ENCODE peak calls at places on chromosome 7, in eight cellular contexts. One of them, this sample, is unnamed.

GRCh38 chr7:10956528-10956927 is 17.1 kb upstream of the PHF14 start:
- DNase-seq in CD8-positive, alpha-beta T cell: no peak
- DNase-seq in tibial artery: no peak
- DNase-seq in thyroid gland: no peak
- DNase-seq in fibroblast of mammary gland: no peak
- DNase-seq in prostate gland: no peak
- DNase-seq in esophagus muscularis mucosa: no peak
- DNase-seq in astrocyte of the spinal cord: no peak
- DNase-seq in this sample: no peak

GRCh38 chr7:138979226-138979979 is 1.8 kb downstream of the KIAA1549 start:
- DNase-seq in prostate gland: no peak
- DNase-seq in tibial artery: no peak
- DNase-seq in fibroblast of mammary gland: no peak
- DNase-seq in astrocyte of the spinal cord: no peak
- DNase-seq in CD8-positive, alpha-beta T cell: no peak
- DNase-seq in thyroid gland: no peak
- DNase-seq in esophagus muscularis mucosa: no peak
- DNase-seq in this sample: no peak

GRCh38 chr7:27183682-27184341 is 1.2 kb downstream of the HOXA11 start:
- DNase-seq in CD8-positive, alpha-beta T cell: no peak
- DNase-seq in astrocyte of the spinal cord: no peak
- DNase-seq in esophagus muscularis mucosa: no peak
- DNase-seq in tibial artery: peak
- DNase-seq in prostate gland: no peak
- DNase-seq in thyroid gland: no peak
- DNase-seq in fibroblast of mammary gland: peak
- DNase-seq in this sample: no peak

GRCh38 chr7:81833401-81833800 is 63.6 kb upstream of the HGF start:
- DNase-seq in fibroblast of mammary gland: peak
- DNase-seq in prostate gland: no peak
- DNase-seq in CD8-positive, alpha-beta T cell: no peak
- DNase-seq in tibial artery: no peak
- DNase-seq in esophagus muscularis mucosa: no peak
- DNase-seq in thyroid gland: no peak
- DNase-seq in astrocyte of the spinal cord: peak
- DNase-seq in this sample: no peak

GRCh38 chr7:114759347-114760062 is 162.4 kb upstream of the MDFIC start:
- DNase-seq in thyroid gland: no peak
- DNase-seq in fibroblast of mammary gland: peak
- DNase-seq in tibial artery: no peak
- DNase-seq in esophagus muscularis mucosa: no peak
- DNase-seq in astrocyte of the spinal cord: peak
- DNase-seq in prostate gland: peak
- DNase-seq in CD8-positive, alpha-beta T cell: no peak
- DNase-seq in this sample: no peak

GRCh38 chr7:39949980-39950472 is at the start of gene CDK13:
- DNase-seq in astrocyte of the spinal cord: peak
- DNase-seq in prostate gland: peak
- DNase-seq in thyroid gland: peak
- DNase-seq in CD8-positive, alpha-beta T cell: peak
- DNase-seq in fibroblast of mammary gland: peak
- DNase-seq in esophagus muscularis mucosa: peak
- DNase-seq in tibial artery: peak
- DNase-seq in this sample: peak

GRCh38 chr7:42986213-42986612 is 54.0 kb downstream of the MRPL32 start:
- DNase-seq in prostate gland: no peak
- DNase-seq in esophagus muscularis mucosa: peak
- DNase-seq in fibroblast of mammary gland: no peak
- DNase-seq in tibial artery: no peak
- DNase-seq in thyroid gland: no peak
- DNase-seq in CD8-positive, alpha-beta T cell: no peak
- DNase-seq in astrocyte of the spinal cord: no peak
- DNase-seq in this sample: no peak

GRCh38 chr7:113232885-113233284 is 114.5 kb upstream of the SMIM30 start:
- DNase-seq in thyroid gland: no peak
- DNase-seq in astrocyte of the spinal cord: no peak
- DNase-seq in tibial artery: no peak
- DNase-seq in CD8-positive, alpha-beta T cell: no peak
- DNase-seq in esophagus muscularis mucosa: no peak
- DNase-seq in fibroblast of mammary gland: no peak
- DNase-seq in prostate gland: no peak
- DNase-seq in this sample: no peak

GRCh38 chr7:72446566-72447462 is 34.7 kb upstream of the CALN1 start:
- DNase-seq in tibial artery: no peak
- DNase-seq in prostate gland: no peak
- DNase-seq in fibroblast of mammary gland: no peak
- DNase-seq in esophagus muscularis mucosa: no peak
- DNase-seq in thyroid gland: no peak
- DNase-seq in CD8-positive, alpha-beta T cell: no peak
- DNase-seq in astrocyte of the spinal cord: no peak
- DNase-seq in this sample: no peak

GRCh38 chr7:72444023-72444776 is 32.1 kb upstream of the CALN1 start:
- DNase-seq in thyroid gland: no peak
- DNase-seq in tibial artery: no peak
- DNase-seq in astrocyte of the spinal cord: no peak
- DNase-seq in CD8-positive, alpha-beta T cell: no peak
- DNase-seq in fibroblast of mammary gland: no peak
- DNase-seq in esophagus muscularis mucosa: no peak
- DNase-seq in prostate gland: peak
- DNase-seq in this sample: no peak

GRCh38 chr7:72445580-72445979 is 33.4 kb upstream of the CALN1 start:
- DNase-seq in tibial artery: no peak
- DNase-seq in astrocyte of the spinal cord: no peak
- DNase-seq in esophagus muscularis mucosa: no peak
- DNase-seq in thyroid gland: no peak
- DNase-seq in fibroblast of mammary gland: no peak
- DNase-seq in CD8-positive, alpha-beta T cell: no peak
- DNase-seq in prostate gland: no peak
- DNase-seq in this sample: no peak

GRCh38 chr7:72446131-72446530 is 34.0 kb upstream of the CALN1 start:
- DNase-seq in prostate gland: no peak
- DNase-seq in tibial artery: no peak
- DNase-seq in astrocyte of the spinal cord: no peak
- DNase-seq in esophagus muscularis mucosa: no peak
- DNase-seq in thyroid gland: no peak
- DNase-seq in fibroblast of mammary gland: no peak
- DNase-seq in CD8-positive, alpha-beta T cell: no peak
- DNase-seq in this sample: no peak

GRCh38 chr7:72445075-72445474 is 32.9 kb upstream of the CALN1 start:
- DNase-seq in fibroblast of mammary gland: no peak
- DNase-seq in esophagus muscularis mucosa: no peak
- DNase-seq in thyroid gland: no peak
- DNase-seq in CD8-positive, alpha-beta T cell: no peak
- DNase-seq in tibial artery: no peak
- DNase-seq in astrocyte of the spinal cord: no peak
- DNase-seq in prostate gland: no peak
- DNase-seq in this sample: no peak
- H3K4me3 ChIP-seq in fibroblast of mammary gland: no peak
- H3K4me3 ChIP-seq in esophagus muscularis mucosa: no peak
- H3K4me3 ChIP-seq in thyroid gland: no peak
- H3K4me3 ChIP-seq in CD8-positive, alpha-beta T cell: no peak
- H3K4me3 ChIP-seq in tibial artery: no peak
- H3K4me3 ChIP-seq in astrocyte of the spinal cord: no peak
- H3K4me3 ChIP-seq in prostate gland: no peak
- H3K4me3 ChIP-seq in this sample: no peak

GRCh38 chr7:23469150-23469960 is 936 bp downstream of the IGF2BP3 start:
- DNase-seq in astrocyte of the spinal cord: no peak
- DNase-seq in prostate gland: no peak
- DNase-seq in fibroblast of mammary gland: no peak
- DNase-seq in tibial artery: no peak
- DNase-seq in thyroid gland: no peak
- DNase-seq in esophagus muscularis mucosa: peak
- DNase-seq in CD8-positive, alpha-beta T cell: peak
- DNase-seq in this sample: no peak
- H3K4me3 ChIP-seq in astrocyte of the spinal cord: peak
- H3K4me3 ChIP-seq in prostate gland: no peak
- H3K4me3 ChIP-seq in fibroblast of mammary gland: peak
- H3K4me3 ChIP-seq in tibial artery: peak
- H3K4me3 ChIP-seq in thyroid gland: peak
- H3K4me3 ChIP-seq in esophagus muscularis mucosa: peak
- H3K4me3 ChIP-seq in CD8-positive, alpha-beta T cell: peak
- H3K4me3 ChIP-seq in this sample: peak

DNA sequence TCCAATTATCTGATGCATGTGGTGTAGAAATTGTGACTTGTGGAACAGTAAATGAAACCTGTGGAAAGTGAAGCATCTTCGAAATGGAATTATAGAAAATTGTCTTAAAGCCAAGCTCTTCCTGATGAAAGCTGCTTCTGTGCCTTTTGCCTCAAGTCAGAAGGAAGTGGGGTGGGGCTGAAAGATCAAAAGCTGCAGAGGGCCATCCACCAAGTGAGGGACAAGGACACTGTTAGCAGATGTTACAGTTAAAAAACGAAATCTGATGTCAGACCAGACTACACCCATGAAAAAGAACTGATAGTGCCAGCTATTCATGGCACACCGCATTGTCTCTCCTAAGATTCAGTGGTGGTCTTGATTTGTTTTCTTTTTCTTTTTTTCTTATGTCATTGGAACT is 23.8 kb upstream of the WASL start:
- DNase-seq in tibial artery: no peak
- DNase-seq in prostate gland: no peak
- DNase-seq in thyroid gland: no peak
- DNase-seq in fibroblast of mammary gland: no peak
- DNase-seq in esophagus muscularis mucosa: no peak
- DNase-seq in astrocyte of the spinal cord: no peak
- DNase-seq in CD8-positive, alpha-beta T cell: no peak
- DNase-seq in this sample: no peak
- H3K4me3 ChIP-seq in tibial artery: no peak
- H3K4me3 ChIP-seq in prostate gland: no peak
- H3K4me3 ChIP-seq in thyroid gland: no peak
- H3K4me3 ChIP-seq in fibroblast of mammary gland: no peak
- H3K4me3 ChIP-seq in esophagus muscularis mucosa: no peak
- H3K4me3 ChIP-seq in astrocyte of the spinal cord: no peak
- H3K4me3 ChIP-seq in CD8-positive, alpha-beta T cell: no peak
- H3K4me3 ChIP-seq in this sample: no peak

DNA sequence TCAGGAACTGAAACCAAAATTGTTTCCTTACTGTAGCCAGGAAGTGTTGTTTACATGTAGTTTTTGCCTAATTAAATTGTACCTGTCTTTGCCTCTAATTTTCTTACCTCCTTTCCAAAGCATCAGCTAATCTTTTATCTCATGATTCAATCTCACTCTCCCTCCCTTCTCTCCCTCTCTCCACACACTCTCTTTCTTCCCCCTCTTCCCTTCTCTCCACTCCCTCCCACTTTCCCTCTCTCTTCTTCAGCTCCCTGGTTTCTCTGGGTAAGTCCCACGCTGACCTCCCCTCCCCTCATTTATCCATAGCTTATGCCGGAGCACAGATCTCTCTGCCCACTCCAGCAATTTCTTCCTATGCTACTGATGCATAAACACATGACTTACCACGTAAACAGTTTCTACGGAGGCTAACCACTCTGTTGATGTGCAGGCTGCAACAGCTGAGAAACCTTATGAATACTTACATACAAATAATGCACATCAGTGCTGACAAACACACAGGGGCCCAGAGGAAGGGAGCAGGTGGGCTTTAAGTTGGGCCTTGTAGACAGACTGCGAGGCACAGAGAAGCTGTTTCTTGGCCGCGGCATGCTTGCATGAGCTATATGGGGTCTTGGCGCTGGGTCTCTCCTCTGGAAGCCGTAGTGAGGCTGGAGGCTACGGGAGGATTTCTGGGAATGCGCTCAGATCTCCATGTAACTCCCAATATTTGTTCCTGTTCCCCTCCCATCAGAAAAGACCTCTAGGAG is 174.4 kb upstream of the PLXNA4 start:
- DNase-seq in prostate gland: no peak
- DNase-seq in thyroid gland: no peak
- DNase-seq in CD8-positive, alpha-beta T cell: no peak
- DNase-seq in tibial artery: no peak
- DNase-seq in fibroblast of mammary gland: peak
- DNase-seq in esophagus muscularis mucosa: no peak
- DNase-seq in astrocyte of the spinal cord: no peak
- DNase-seq in this sample: no peak
- H3K4me3 ChIP-seq in prostate gland: no peak
- H3K4me3 ChIP-seq in thyroid gland: no peak
- H3K4me3 ChIP-seq in CD8-positive, alpha-beta T cell: no peak
- H3K4me3 ChIP-seq in tibial artery: no peak
- H3K4me3 ChIP-seq in fibroblast of mammary gland: no peak
- H3K4me3 ChIP-seq in esophagus muscularis mucosa: no peak
- H3K4me3 ChIP-seq in astrocyte of the spinal cord: no peak
- H3K4me3 ChIP-seq in this sample: peak

GRCh38 chr7:24757799-24758275 is 573 bp upstream of the GSDME start:
- DNase-seq in CD8-positive, alpha-beta T cell: no peak
- DNase-seq in tibial artery: no peak
- DNase-seq in thyroid gland: peak
- DNase-seq in esophagus muscularis mucosa: no peak
- DNase-seq in astrocyte of the spinal cord: peak
- DNase-seq in prostate gland: no peak
- DNase-seq in fibroblast of mammary gland: peak
- DNase-seq in this sample: no peak

GRCh38 chr7:24756989-24757798 is at the start of gene GSDME:
- DNase-seq in CD8-positive, alpha-beta T cell: no peak
- DNase-seq in esophagus muscularis mucosa: no peak
- DNase-seq in prostate gland: peak
- DNase-seq in astrocyte of the spinal cord: peak
- DNase-seq in tibial artery: peak
- DNase-seq in fibroblast of mammary gland: peak
- DNase-seq in thyroid gland: peak
- DNase-seq in this sample: peak

GRCh38 chr7:24755096-24755495 is 2.2 kb downstream of the GSDME start:
- DNase-seq in tibial artery: no peak
- DNase-seq in thyroid gland: no peak
- DNase-seq in prostate gland: no peak
- DNase-seq in esophagus muscularis mucosa: no peak
- DNase-seq in fibroblast of mammary gland: no peak
- DNase-seq in CD8-positive, alpha-beta T cell: no peak
- DNase-seq in astrocyte of the spinal cord: no peak
- DNase-seq in this sample: no peak

GRCh38 chr7:24756545-24756988 is 697 bp downstream of the GSDME start:
- DNase-seq in tibial artery: peak
- DNase-seq in thyroid gland: peak
- DNase-seq in fibroblast of mammary gland: no peak
- DNase-seq in prostate gland: no peak
- DNase-seq in astrocyte of the spinal cord: no peak
- DNase-seq in CD8-positive, alpha-beta T cell: peak
- DNase-seq in esophagus muscularis mucosa: no peak
- DNase-seq in this sample: no peak

GRCh38 chr7:24755541-24756416 is 1.5 kb downstream of the GSDME start:
- DNase-seq in thyroid gland: no peak
- DNase-seq in esophagus muscularis mucosa: no peak
- DNase-seq in fibroblast of mammary gland: peak
- DNase-seq in prostate gland: no peak
- DNase-seq in tibial artery: no peak
- DNase-seq in astrocyte of the spinal cord: peak
- DNase-seq in CD8-positive, alpha-beta T cell: no peak
- DNase-seq in this sample: no peak
- H3K4me3 ChIP-seq in thyroid gland: no peak
- H3K4me3 ChIP-seq in esophagus muscularis mucosa: peak
- H3K4me3 ChIP-seq in fibroblast of mammary gland: no peak
- H3K4me3 ChIP-seq in prostate gland: no peak
- H3K4me3 ChIP-seq in tibial artery: peak
- H3K4me3 ChIP-seq in astrocyte of the spinal cord: no peak
- H3K4me3 ChIP-seq in CD8-positive, alpha-beta T cell: no peak
- H3K4me3 ChIP-seq in this sample: peak